ENCODE peak calls at places on chromosomes 11 and 22, in eight cellular contexts. U is tibial nerve; C is hepatocyte; W is body of pancreas; O is psoas muscle; P is CD8-positive, alpha-beta T cell; D is endodermal cell; Z is breast epithelium. B is an unnamed sample.
A peak's percentile ranks its signal among the peaks of the same experiment; 100 is the strongest.

GRCh38 chr11:116787786-116788486 is at the start of gene ZPR1:
- DNase-seq in U (peak; percentile 73), C (peak; percentile 88), W (peak; percentile 82), O (peak; percentile 84), P (peak; percentile 88), D (peak; percentile 88), Z (peak; percentile 81), B (peak; percentile 95)

GRCh38 chr11:63277345-63277943 is 34.0 kb upstream of the SLC22A25 start:
- DNase-seq in U (no peak), C (no peak), W (no peak), O (no peak), P (no peak), D (no peak), Z (no peak), B (no peak)

GRCh38 chr11:12239396-12240298 is 129.3 kb downstream of the MICAL2 start:
- DNase-seq in U (no peak), C (no peak), W (peak; percentile 57), O (no peak), P (no peak), D (no peak), Z (no peak), B (no peak)

GRCh38 chr11:110445428-110445827 is 15.7 kb downstream of the FDX1 start:
- DNase-seq in U (no peak), C (no peak), W (no peak), O (no peak), P (no peak), D (no peak), Z (no peak), B (no peak)

GRCh38 chr22:27881404-27881803 is 37.7 kb downstream of the PITPNB start:
- DNase-seq in U (peak; percentile 37), C (no peak), W (no peak), O (no peak), P (no peak), D (no peak), Z (no peak), B (no peak)

GRCh38 chr22:49487950-49488349 is 339.7 kb downstream of the BRD1 start:
- DNase-seq in U (no peak), C (peak; percentile 50), W (no peak), O (no peak), P (no peak), D (peak; percentile 93), Z (no peak), B (no peak)

GRCh38 chr22:45515678-45516077 is 13.0 kb downstream of the FBLN1 start:
- DNase-seq in U (peak; percentile 30), C (no peak), W (no peak), O (peak; percentile 51), P (no peak), D (no peak), Z (no peak), B (no peak)

GRCh38 chr11:74932169-74932568 is 16.7 kb downstream of the XRRA1 start:
- DNase-seq in U (no peak), C (no peak), W (no peak), O (no peak), P (no peak), D (no peak), Z (no peak), B (no peak)

GRCh38 chr11:110311783-110312578 is 15.6 kb upstream of the RDX start:
- DNase-seq in U (no peak), C (no peak), W (no peak), O (no peak), P (no peak), D (no peak), Z (no peak), B (no peak)

GRCh38 chr11:26350002-26350401 is 18.1 kb downstream of the ANO3 start:
- DNase-seq in U (no peak), C (no peak), W (no peak), O (no peak), P (no peak), D (no peak), Z (no peak), B (no peak)

GRCh38 chr11:133619973-133620372 is 87.7 kb upstream of the OPCML start:
- DNase-seq in U (no peak), C (peak; percentile 30), W (no peak), O (no peak), P (no peak), D (no peak), Z (no peak), B (no peak)

GRCh38 chr11:80297808-80298460 is 857.1 kb upstream of the TENM4 start:
- DNase-seq in U (no peak), C (no peak), W (no peak), O (no peak), P (no peak), D (no peak), Z (no peak), B (no peak)

GRCh38 chr11:70476669-70477068 is 78.3 kb downstream of the CTTN start:
- DNase-seq in U (no peak), C (no peak), W (no peak), O (no peak), P (no peak), D (no peak), Z (no peak), B (no peak)

GRCh38 chr11:116648229-116649174 is 124.3 kb downstream of the BUD13 start:
- DNase-seq in U (no peak), C (no peak), W (no peak), O (no peak), P (no peak), D (no peak), Z (no peak), B (no peak)

GRCh38 chr11:66068923-66069714 is 953 bp upstream of the PACS1 start:
- DNase-seq in U (peak; percentile 28), C (peak; percentile 52), W (peak; percentile 56), O (peak; percentile 59), P (peak; percentile 43), D (peak; percentile 78), Z (no peak), B (no peak)

GRCh38 chr11:848988-849824 is 6.6 kb downstream of the TSPAN4 start:
- DNase-seq in U (no peak), C (peak; percentile 58), W (no peak), O (no peak), P (no peak), D (peak; percentile 90), Z (no peak), B (no peak)

GRCh38 chr22:44743804-44744211 is 8.6 kb upstream of the ARHGAP8 start:
- DNase-seq in U (no peak), C (peak; percentile 63), W (no peak), O (no peak), P (no peak), D (no peak), Z (no peak), B (no peak)

GRCh38 chr11:12052676-12053605 is 44.5 kb upstream of the DKK3 start:
- DNase-seq in U (no peak), C (no peak), W (no peak), O (no peak), P (no peak), D (peak; percentile 82), Z (no peak), B (no peak)

GRCh38 chr11:44561275-44561781 is 4.1 kb upstream of the CD82 start:
- DNase-seq in U (no peak), C (no peak), W (no peak), O (no peak), P (no peak), D (no peak), Z (no peak), B (no peak)

GRCh38 chr11:109275931-109276330 is 146.1 kb upstream of the C11orf87 start:
- DNase-seq in U (no peak), C (no peak), W (no peak), O (no peak), P (no peak), D (no peak), Z (no peak), B (no peak)

GRCh38 chr11:128517457-128518230 is 69.7 kb downstream of the ETS1 start:
- DNase-seq in U (no peak), C (no peak), W (no peak), O (no peak), P (no peak), D (no peak), Z (no peak), B (no peak)

GRCh38 chr11:70281114-70281729 is 10.7 kb downstream of the PPFIA1 start:
- DNase-seq in U (peak; percentile 41), C (no peak), W (no peak), O (peak; percentile 40), P (no peak), D (no peak), Z (no peak), B (no peak)

GRCh38 chr11:112834277-112834755 is 126.9 kb upstream of the NCAM1 start:
- DNase-seq in U (no peak), C (peak; percentile 51), W (peak; percentile 55), O (peak; percentile 61), P (no peak), D (no peak), Z (no peak), B (peak; percentile 70)

GRCh38 chr11:62394825-62395538 is 23.9 kb upstream of the SCGB1A1 start:
- DNase-seq in U (peak; percentile 89), C (peak; percentile 89), W (peak; percentile 64), O (peak; percentile 76), P (peak; percentile 52), D (peak; percentile 91), Z (peak; percentile 75), B (peak; percentile 82)

GRCh38 chr22:35312198-35313059 is 12.7 kb downstream of the TOM1 start:
- DNase-seq in U (no peak), C (peak; percentile 83), W (peak; percentile 33), O (no peak), P (no peak), D (no peak), Z (no peak), B (peak; percentile 44)

GRCh38 chr11:35727140-35727539 is 64.6 kb downstream of the TRIM44 start:
- DNase-seq in U (no peak), C (no peak), W (no peak), O (no peak), P (no peak), D (no peak), Z (no peak), B (no peak)
- H3K36me3 ChIP-seq in U (no peaks in the 10 kb centered on the region), C (no peaks in the 10 kb centered on the region), W (peaks cover 8% of the 10 kb centered on the region), O (peaks cover 46% of the 10 kb centered on the region), P (peaks cover 8% of the 10 kb centered on the region), D (peaks cover 24% of the 10 kb centered on the region), Z (no peaks in the 10 kb centered on the region), B (peaks cover 19% of the 10 kb centered on the region)

DNA sequence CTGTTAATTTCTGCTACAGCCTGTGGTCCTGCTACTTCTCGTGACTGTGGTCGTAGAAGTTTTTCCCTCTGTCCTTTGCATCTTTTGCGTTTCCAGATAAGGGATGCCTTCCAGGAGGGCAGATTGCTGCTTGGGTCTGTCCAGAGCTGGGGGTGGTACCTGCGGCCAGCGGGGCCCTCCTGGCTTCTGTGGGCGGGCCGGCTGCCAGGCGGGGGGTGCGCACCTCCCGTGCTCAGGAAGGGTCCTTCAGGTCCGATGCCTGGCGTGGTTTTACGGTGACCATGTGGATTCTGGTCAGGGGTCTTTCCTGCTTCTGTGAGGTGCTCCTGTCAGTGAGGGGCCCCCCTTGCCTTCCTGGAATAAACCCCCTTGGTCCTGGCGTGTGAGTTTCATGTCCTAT is 84.8 kb downstream of the KCNQ1 start:
- DNase-seq in U (no peak), C (no peak), W (peak; percentile 8), O (peak; percentile 8), P (no peak), D (peak; percentile 24), Z (no peak), B (peak; percentile 58)
- H3K36me3 ChIP-seq in U (no peaks in the 10 kb centered on the region), C (no peaks in the 10 kb centered on the region), W (no peaks in the 10 kb centered on the region), O (no peaks in the 10 kb centered on the region), P (no peaks in the 10 kb centered on the region), D (no peaks in the 10 kb centered on the region), Z (no peaks in the 10 kb centered on the region), B (no peaks in the 10 kb centered on the region)

GRCh38 chr11:93169950-93170561 is 27.7 kb downstream of the SLC36A4 start:
- DNase-seq in U (no peak), C (peak; percentile 33), W (no peak), O (no peak), P (no peak), D (no peak), Z (no peak), B (no peak)
- H3K36me3 ChIP-seq in U (no peaks in the 10 kb centered on the region), C (no peaks in the 10 kb centered on the region), W (no peaks in the 10 kb centered on the region), O (peaks cover 10% of the 10 kb centered on the region), P (no peaks in the 10 kb centered on the region), D (peaks cover 25% of the 10 kb centered on the region), Z (no peaks in the 10 kb centered on the region), B (peaks cover 10% of the 10 kb centered on the region)

GRCh38 chr11:68798221-68798813 is 43.4 kb downstream of the CPT1A start:
- DNase-seq in U (peak; percentile 35), C (no peak), W (peak; percentile 29), O (no peak), P (peak; percentile 41), D (peak; percentile 92), Z (no peak), B (no peak)
- H3K36me3 ChIP-seq in U (peaks cover 11% of the 10 kb centered on the region), C (no peaks in the 10 kb centered on the region), W (peaks cover 17% of the 10 kb centered on the region), O (peaks cover 97% of the 10 kb centered on the region), P (peaks cover 42% of the 10 kb centered on the region), D (no peaks in the 10 kb centered on the region), Z (no peaks in the 10 kb centered on the region), B (peaks cover 99% of the 10 kb centered on the region)